ENCODE peak calls at places on chromosomes 7 and 10, in four cellular contexts. One of them, this sample, is unnamed.

GRCh38 chr10:52316005-52316404 is 1.9 kb downstream of the DKK1 start:
- DNase-seq in fibroblast of mammary gland: peak; percentile 35
- DNase-seq in lower leg skin: no peak
- DNase-seq in neural crest cell: no peak
- DNase-seq in this sample: no peak

GRCh38 chr10:123988694-123989093 is 97.1 kb upstream of the CPXM2 start:
- DNase-seq in neural crest cell: no peak
- DNase-seq in fibroblast of mammary gland: no peak
- DNase-seq in lower leg skin: no peak
- DNase-seq in this sample: no peak

GRCh38 chr10:79012567-79012966 is 56.2 kb upstream of the ZMIZ1 start:
- DNase-seq in fibroblast of mammary gland: no peak
- DNase-seq in neural crest cell: no peak
- DNase-seq in lower leg skin: no peak
- DNase-seq in this sample: no peak

GRCh38 chr7:2650451-2650850 is 18.7 kb downstream of the TTYH3 start:
- DNase-seq in lower leg skin: no peak
- DNase-seq in fibroblast of mammary gland: no peak
- DNase-seq in neural crest cell: no peak
- DNase-seq in this sample: no peak

GRCh38 chr10:80500572-80501380 is 36.9 kb upstream of the SH2D4B start:
- DNase-seq in neural crest cell: no peak
- DNase-seq in fibroblast of mammary gland: peak; percentile 83
- DNase-seq in lower leg skin: no peak
- DNase-seq in this sample: peak; percentile 62

GRCh38 chr7:128172151-128172550 is 68.9 kb upstream of the LEP start:
- DNase-seq in lower leg skin: no peak
- DNase-seq in neural crest cell: no peak
- DNase-seq in fibroblast of mammary gland: no peak
- DNase-seq in this sample: no peak

GRCh38 chr7:151363182-151363581 is 21.6 kb downstream of the NUB1 start:
- DNase-seq in neural crest cell: no peak
- DNase-seq in lower leg skin: no peak
- DNase-seq in fibroblast of mammary gland: no peak
- DNase-seq in this sample: no peak

GRCh38 chr7:142733271-142733670 is 16.0 kb upstream of the PRSS1 start:
- DNase-seq in lower leg skin: no peak
- DNase-seq in fibroblast of mammary gland: no peak
- DNase-seq in neural crest cell: no peak
- DNase-seq in this sample: no peak

GRCh38 chr10:100890696-100891271 is 22.0 kb upstream of the SLF2 start:
- DNase-seq in fibroblast of mammary gland: peak; percentile 98
- DNase-seq in neural crest cell: no peak
- DNase-seq in lower leg skin: no peak
- DNase-seq in this sample: peak; percentile 12

GRCh38 chr7:4077980-4078379 is 604.1 kb upstream of the FOXK1 start:
- DNase-seq in neural crest cell: no peak
- DNase-seq in lower leg skin: no peak
- DNase-seq in fibroblast of mammary gland: no peak
- DNase-seq in this sample: no peak

GRCh38 chr10:3099291-3100092 is 32.1 kb downstream of the PFKP start:
- DNase-seq in lower leg skin: no peak
- DNase-seq in fibroblast of mammary gland: peak; percentile 93
- DNase-seq in neural crest cell: no peak
- DNase-seq in this sample: no peak

GRCh38 chr10:110436554-110437350 is 61.0 kb upstream of the DUSP5 start:
- DNase-seq in lower leg skin: no peak
- DNase-seq in neural crest cell: no peak
- DNase-seq in fibroblast of mammary gland: no peak
- DNase-seq in this sample: no peak

GRCh38 chr10:116796910-116797513 is 52.3 kb upstream of the ENO4 start:
- DNase-seq in lower leg skin: peak; percentile 54
- DNase-seq in neural crest cell: peak; percentile 92
- DNase-seq in fibroblast of mammary gland: peak; percentile 67
- DNase-seq in this sample: peak; percentile 19

GRCh38 chr10:22648547-22648961 is 65.8 kb downstream of the PIP4K2A start:
- DNase-seq in lower leg skin: no peak
- DNase-seq in neural crest cell: no peak
- DNase-seq in fibroblast of mammary gland: peak; percentile 60
- DNase-seq in this sample: no peak

GRCh38 chr7:148941598-148942280 is 57.6 kb upstream of the EZH2 start:
- DNase-seq in neural crest cell: peak; percentile 66
- DNase-seq in fibroblast of mammary gland: peak; percentile 77
- DNase-seq in lower leg skin: peak; percentile 50
- DNase-seq in this sample: peak; percentile 58
- TF ChIP-seq CTCF in neural crest cell: peak; percentile 66
- TF ChIP-seq CTCF in fibroblast of mammary gland: peak; percentile 45
- TF ChIP-seq CTCF in lower leg skin: peak; percentile 22
- TF ChIP-seq CTCF in this sample: peak; percentile 74

DNA sequence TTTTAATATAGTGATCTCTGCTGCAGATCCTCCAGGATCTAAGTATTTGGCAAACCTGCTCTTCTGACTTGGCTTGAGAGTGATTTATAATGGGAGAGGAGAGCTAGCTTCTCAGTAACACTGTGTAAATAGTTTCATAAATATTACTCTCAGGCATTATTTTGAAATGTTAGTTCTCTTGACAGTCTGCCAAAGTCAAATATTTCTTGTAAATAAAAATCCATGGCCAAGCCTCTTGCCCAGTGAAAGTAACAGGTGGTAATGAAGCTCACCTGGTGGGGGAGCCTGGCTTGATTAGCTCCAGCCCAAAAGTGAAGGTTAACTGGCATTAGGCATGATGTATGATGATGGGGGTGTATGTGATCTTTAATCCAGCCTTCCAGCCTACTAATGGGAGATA is 1055.9 kb downstream of the KCNMA1 start:
- DNase-seq in neural crest cell: no peak
- DNase-seq in fibroblast of mammary gland: no peak
- DNase-seq in lower leg skin: no peak
- DNase-seq in this sample: no peak
- TF ChIP-seq CTCF in neural crest cell: no peak
- TF ChIP-seq CTCF in fibroblast of mammary gland: no peak
- TF ChIP-seq CTCF in lower leg skin: no peak
- TF ChIP-seq CTCF in this sample: no peak

GRCh38 chr10:122162566-122163181 is 108.4 kb upstream of the BTBD16 start:
- DNase-seq in lower leg skin: no peak
- DNase-seq in fibroblast of mammary gland: no peak
- DNase-seq in neural crest cell: peak; percentile 24
- DNase-seq in this sample: no peak
- TF ChIP-seq CTCF in lower leg skin: no peak
- TF ChIP-seq CTCF in fibroblast of mammary gland: no peak
- TF ChIP-seq CTCF in neural crest cell: peak; percentile 49
- TF ChIP-seq CTCF in this sample: no peak

GRCh38 chr10:6050801-6051445 is 11.2 kb downstream of the IL2RA start:
- DNase-seq in fibroblast of mammary gland: peak; percentile 65
- DNase-seq in neural crest cell: no peak
- DNase-seq in lower leg skin: peak; percentile 58
- DNase-seq in this sample: peak; percentile 47
- TF ChIP-seq CTCF in fibroblast of mammary gland: peak; percentile 25
- TF ChIP-seq CTCF in neural crest cell: no peak
- TF ChIP-seq CTCF in lower leg skin: no peak
- TF ChIP-seq CTCF in this sample: no peak